ENCODE peak calls at places on chromosomes 13 and 19, in seven cellular contexts. C is HCT116, G is cardiac muscle cell, S is Peyer's patch, M is mammary epithelial cell, D is dorsolateral prefrontal cortex, Y is thoracic aorta. H is an unnamed sample.

GRCh38 chr13:52001120-52001731 is 10.0 kb downstream of the ATP7B start:
- DNase-seq in C (peak), G (peak), S (no peak), M (no peak), D (no peak), Y (no peak), H (peak)

GRCh38 chr19:55391702-55392615 is 6.2 kb downstream of the RPL28 start:
- DNase-seq in C (no peak), G (no peak), S (no peak), M (peak), D (no peak), Y (no peak), H (no peak)

GRCh38 chr13:27636624-27637288 is 15.1 kb downstream of the POLR1D start:
- DNase-seq in C (no peak), G (no peak), S (no peak), M (peak), D (no peak), Y (no peak), H (no peak)

GRCh38 chr13:80814541-80814940 is 473.6 kb upstream of the SPRY2 start:
- DNase-seq in C (no peak), G (peak), S (no peak), M (no peak), D (no peak), Y (no peak), H (no peak)

GRCh38 chr19:22526661-22527272 is 104.6 kb upstream of the ZNF98 start:
- DNase-seq in C (no peak), G (peak), S (no peak), M (no peak), D (no peak), Y (no peak), H (no peak)

GRCh38 chr19:8017808-8018207 is 12.4 kb upstream of the ELAVL1 start:
- DNase-seq in C (no peak), G (no peak), S (peak), M (no peak), D (no peak), Y (no peak), H (no peak)

GRCh38 chr19:35202722-35203674 is 25.5 kb downstream of the FAM187B start:
- DNase-seq in C (no peak), G (no peak), S (no peak), M (no peak), D (no peak), Y (no peak), H (no peak)

GRCh38 chr13:21657538-21657937 is 13.3 kb upstream of the FGF9 start:
- DNase-seq in C (no peak), G (peak), S (no peak), M (peak), D (no peak), Y (no peak), H (peak)

GRCh38 chr13:26600345-26600761 is 42.9 kb downstream of the WASF3 start:
- DNase-seq in C (no peak), G (peak), S (no peak), M (no peak), D (no peak), Y (no peak), H (no peak)

GRCh38 chr19:51018745-51019543 is 565 bp downstream of the KLK10 start:
- DNase-seq in C (no peak), G (peak), S (no peak), M (peak), D (no peak), Y (no peak), H (no peak)

GRCh38 chr19:45161715-45162463 is 1.1 kb upstream of the NKPD1 start:
- DNase-seq in C (no peak), G (peak), S (no peak), M (no peak), D (no peak), Y (no peak), H (no peak)

GRCh38 chr19:17677002-17677401 is 11.2 kb downstream of the UNC13A start:
- DNase-seq in C (peak), G (no peak), S (no peak), M (no peak), D (no peak), Y (no peak), H (no peak)

GRCh38 chr19:49654581-49654980 is 11.1 kb downstream of the IRF3 start:
- DNase-seq in C (no peak), G (no peak), S (no peak), M (no peak), D (no peak), Y (no peak), H (no peak)

GRCh38 chr19:30394481-30395151 is 22.4 kb downstream of the ZNF536 start:
- DNase-seq in C (no peak), G (no peak), S (no peak), M (no peak), D (no peak), Y (no peak), H (no peak)

DNA sequence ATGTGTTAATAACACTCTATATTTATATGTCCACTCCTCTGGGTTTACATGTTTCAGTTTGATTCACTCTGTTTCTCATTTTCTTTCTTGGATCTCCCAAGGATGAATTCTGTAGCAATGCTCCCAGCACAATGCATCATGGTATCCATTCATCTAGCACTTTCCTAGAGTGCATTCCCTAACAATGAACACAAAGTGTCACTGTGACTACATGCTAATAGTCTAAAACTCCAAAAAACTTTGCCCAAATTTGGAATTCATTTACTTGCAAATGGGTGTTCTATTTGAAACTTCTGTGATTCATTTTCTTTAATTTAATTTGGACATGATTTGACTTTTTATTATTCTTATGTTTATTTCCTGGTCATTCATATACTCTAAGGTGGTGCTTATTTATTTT is 286.3 kb downstream of the POU4F1 start:
- DNase-seq in C (no peak), G (peak), S (no peak), M (no peak), D (no peak), Y (no peak), H (no peak)
- H3K27ac ChIP-seq in C (no peak), G (no peak), S (no peak), M (no peak), D (no peak), Y (no peak), H (no peak)

GRCh38 chr13:29878101-29878500 is 27.7 kb upstream of the UBL3 start:
- DNase-seq in C (no peak), G (peak), S (no peak), M (no peak), D (no peak), Y (no peak), H (no peak)
- H3K27ac ChIP-seq in C (no peak), G (no peak), S (no peak), M (no peak), D (no peak), Y (no peak), H (no peak)

DNA sequence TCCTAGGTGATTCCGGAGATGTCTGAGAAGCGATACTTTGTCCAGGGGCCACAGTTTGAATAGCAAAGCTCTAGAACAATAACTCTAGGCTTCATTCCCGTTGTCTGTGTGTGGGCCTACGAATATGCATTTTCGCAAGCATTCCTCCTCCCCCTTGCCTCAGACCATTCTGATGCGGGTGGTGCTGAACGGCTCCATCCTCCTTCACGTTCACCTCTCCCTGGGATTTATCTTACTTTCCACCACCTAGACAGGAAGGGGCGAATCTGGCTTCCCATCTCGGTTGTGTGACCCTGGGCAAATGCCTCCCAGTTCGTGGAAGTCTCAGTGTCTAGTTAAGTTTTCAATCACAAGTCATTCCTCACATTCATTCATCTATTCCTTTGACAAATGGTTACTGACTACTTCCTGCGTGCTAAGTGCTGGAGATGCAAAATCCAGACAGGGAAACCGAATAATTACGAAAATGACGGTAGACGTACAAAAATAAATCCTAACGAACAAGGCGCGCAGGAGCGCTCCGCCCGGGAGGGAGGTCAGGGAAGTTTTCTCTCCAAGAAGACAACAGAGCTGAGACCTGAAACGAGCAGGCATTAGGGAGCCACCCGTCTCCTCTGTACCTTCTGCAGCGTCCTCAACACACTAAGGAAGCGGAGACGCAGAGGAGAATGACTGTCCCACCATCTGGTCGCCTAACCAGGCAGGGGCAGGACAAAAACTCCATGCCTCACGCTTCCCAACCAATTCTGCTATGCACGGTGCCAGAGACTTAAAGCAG is 1.3 kb upstream of the CNOT3 start:
- DNase-seq in C (no peak), G (no peak), S (no peak), M (no peak), D (no peak), Y (no peak), H (no peak)
- H3K27ac ChIP-seq in C (peak), G (peak), S (peak), M (no peak), D (peak), Y (peak), H (peak)

GRCh38 chr13:98496239-98496668 is 80.7 kb downstream of the STK24 start:
- DNase-seq in C (no peak), G (no peak), S (no peak), M (no peak), D (no peak), Y (no peak), H (no peak)
- H3K27ac ChIP-seq in C (no peak), G (no peak), S (peak), M (no peak), D (no peak), Y (no peak), H (no peak)

GRCh38 chr13:112852392-112852791 is 116.6 kb upstream of the MCF2L start:
- DNase-seq in C (no peak), G (no peak), S (peak), M (no peak), D (no peak), Y (no peak), H (no peak)
- H3K27ac ChIP-seq in C (no peak), G (no peak), S (no peak), M (no peak), D (no peak), Y (no peak), H (no peak)

DNA sequence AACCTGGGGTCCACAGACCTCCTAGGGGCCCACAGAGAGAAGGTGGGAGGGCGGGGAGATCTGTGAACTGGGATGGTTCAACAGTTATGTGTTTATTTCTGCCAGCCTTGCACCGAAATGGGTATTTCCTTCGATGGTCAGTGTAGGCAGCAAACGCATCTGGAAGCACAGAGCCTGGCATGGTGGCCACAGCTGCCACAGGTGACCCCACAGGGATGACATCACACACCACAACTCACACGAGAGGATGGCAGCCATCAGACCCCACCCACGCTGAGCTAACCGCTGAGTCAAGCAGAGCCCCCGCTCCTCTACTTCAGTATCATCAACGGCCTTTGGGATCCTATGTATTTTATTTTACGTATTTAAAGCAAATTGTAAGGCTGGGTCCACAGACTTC is 37.4 kb downstream of the NAXD start:
- DNase-seq in C (no peak), G (no peak), S (no peak), M (no peak), D (no peak), Y (no peak), H (no peak)
- H3K27ac ChIP-seq in C (no peak), G (no peak), S (no peak), M (no peak), D (no peak), Y (no peak), H (no peak)

GRCh38 chr19:38861368-38861767 is 11.6 kb upstream of the HNRNPL start:
- DNase-seq in C (no peak), G (no peak), S (no peak), M (no peak), D (no peak), Y (no peak), H (no peak)

GRCh38 chr19:38856813-38857212 is 7.0 kb upstream of the HNRNPL start:
- DNase-seq in C (no peak), G (no peak), S (no peak), M (no peak), D (no peak), Y (no peak), H (no peak)

GRCh38 chr19:38867176-38867780 is 10.8 kb downstream of the RINL start:
- DNase-seq in C (no peak), G (no peak), S (no peak), M (no peak), D (no peak), Y (no peak), H (no peak)

DNA sequence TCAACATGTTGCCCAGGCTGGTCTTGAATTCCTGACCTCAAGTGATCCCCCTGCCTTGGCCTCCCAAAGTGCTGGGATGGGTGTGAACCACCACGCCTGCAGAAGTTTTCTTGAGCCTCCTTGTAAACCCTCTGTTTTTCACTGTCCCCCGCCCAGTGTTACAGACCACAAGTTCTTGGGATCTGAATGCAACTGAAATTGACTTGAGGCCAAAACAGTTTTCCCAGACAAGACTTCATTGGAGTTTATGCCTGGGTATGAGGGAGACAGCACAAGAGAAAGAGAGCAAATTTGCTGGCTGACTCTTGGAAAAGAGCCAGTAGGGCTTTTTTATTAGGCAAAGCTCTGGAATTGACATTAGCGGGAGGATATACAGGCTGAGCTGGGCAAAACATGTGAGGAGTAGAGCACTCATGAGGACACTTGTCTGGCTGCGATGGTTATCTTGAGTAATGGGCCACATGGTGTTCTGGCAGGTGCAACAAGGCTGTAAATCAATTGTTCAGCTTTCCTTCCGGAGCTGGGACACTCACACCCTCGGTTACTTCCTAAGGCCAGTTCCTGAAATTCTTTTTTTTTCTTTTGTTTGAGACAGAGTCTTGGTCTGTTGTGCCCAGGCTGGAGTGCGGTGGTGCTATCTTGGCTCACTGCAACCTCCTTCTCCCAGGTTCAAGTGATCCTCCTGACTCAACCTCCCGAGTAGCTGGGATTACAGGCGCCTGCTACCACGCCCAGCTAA is 12.7 kb upstream of the HNRNPL start:
- DNase-seq in C (no peak), G (peak), S (no peak), M (no peak), D (no peak), Y (no peak), H (no peak)
- H3K27ac ChIP-seq in C (no peak), G (peak), S (peak), M (no peak), D (no peak), Y (no peak), H (no peak)

DNA sequence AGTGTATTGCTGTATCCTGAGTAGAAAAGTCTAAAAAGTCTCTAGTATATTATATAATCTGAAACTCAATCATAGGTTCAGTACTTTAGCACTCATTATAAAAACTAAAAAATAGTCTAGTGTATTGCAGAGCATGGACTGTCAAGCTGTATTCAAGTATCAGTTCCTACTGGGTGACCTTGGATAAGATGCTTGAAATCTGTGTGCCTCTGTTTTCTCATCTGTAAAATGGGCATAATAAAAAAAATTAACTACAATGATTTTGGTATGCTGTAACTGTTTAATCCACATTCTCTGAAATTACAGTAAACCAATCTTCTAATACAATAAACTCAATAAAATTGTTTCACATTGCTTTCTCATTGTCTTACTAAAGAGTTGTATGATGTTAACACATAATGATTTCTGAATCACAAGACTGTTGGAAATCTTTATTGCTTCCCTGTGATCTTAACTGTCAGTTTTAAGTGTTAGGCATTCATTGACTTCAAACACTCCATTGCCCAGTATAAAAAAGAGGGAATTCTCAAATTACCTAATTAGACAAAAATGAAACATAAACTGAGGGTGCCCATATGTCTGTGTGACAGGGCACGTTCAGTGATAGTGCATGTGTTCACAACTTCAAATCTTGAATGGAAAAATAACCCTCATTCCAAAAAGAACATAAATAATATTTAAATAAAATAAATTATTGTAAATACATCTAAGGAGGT is 2.2 kb downstream of the STARD13 start:
- DNase-seq in C (no peak), G (no peak), S (no peak), M (no peak), D (no peak), Y (no peak), H (no peak)
- H3K27ac ChIP-seq in C (no peak), G (no peak), S (no peak), M (peak), D (peak), Y (no peak), H (peak)